ENCODE peak calls at places on chromosomes 16 and 17, in four cellular contexts. Z is IMR-90, A is AG04449, V is AG09309. H is an unnamed sample.

GRCh38 chr16:85205747-85206471 is 93.6 kb upstream of the CIBAR2 start:
- DNase-seq in Z (peak), A (no peak), V (no peak), H (no peak)

GRCh38 chr17:5260542-5260941 is 21.5 kb upstream of the RABEP1 start:
- DNase-seq in Z (no peak), A (no peak), V (no peak), H (no peak)

GRCh38 chr17:3828151-3828851 is 17.7 kb downstream of the NCBP3 start:
- DNase-seq in Z (peak), A (peak), V (no peak), H (no peak)

GRCh38 chr16:71311553-71312158 is 22.5 kb upstream of the CMTR2 start:
- DNase-seq in Z (peak), A (no peak), V (no peak), H (no peak)

GRCh38 chr17:61416540-61417363 is 17.1 kb downstream of the TBX2 start:
- DNase-seq in Z (peak), A (no peak), V (no peak), H (peak)

GRCh38 chr17:35875439-35876139 is 4.6 kb downstream of the CCL5 start:
- DNase-seq in Z (no peak), A (no peak), V (no peak), H (no peak)

GRCh38 chr17:82931696-82932060 is 91.9 kb upstream of the ZNF750 start:
- DNase-seq in Z (peak), A (peak), V (peak), H (no peak)

GRCh38 chr17:11539637-11540036 is 58.6 kb upstream of the DNAH9 start:
- DNase-seq in Z (no peak), A (no peak), V (no peak), H (no peak)

GRCh38 chr16:1788708-1789100 is 4.8 kb downstream of the IGFALS start:
- DNase-seq in Z (no peak), A (no peak), V (no peak), H (no peak)

DNA sequence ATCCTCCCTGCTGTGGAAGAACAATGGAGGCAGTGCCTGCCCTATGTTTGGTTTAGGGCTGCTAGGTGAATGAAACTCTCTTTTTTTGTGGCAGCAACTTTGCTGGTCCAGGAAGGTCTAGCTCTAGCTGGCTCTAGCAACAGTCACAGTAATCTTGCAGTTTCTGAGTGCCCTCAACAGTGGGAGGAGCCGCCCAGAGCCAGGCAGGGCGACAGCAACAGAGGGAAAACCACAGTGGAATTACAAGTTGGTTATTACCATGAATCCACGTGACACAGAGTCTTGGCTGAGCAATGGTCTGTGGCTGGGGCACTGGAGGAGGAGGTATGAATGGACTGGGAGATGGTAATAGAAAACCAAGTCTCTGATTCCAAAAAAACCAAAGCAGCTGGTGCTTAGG is 10.3 kb downstream of the HSPB9 start:
- DNase-seq in Z (peak), A (peak), V (peak), H (peak)
- H3K4me3 ChIP-seq in Z (no peak), A (no peak), V (no peak), H (no peak)

DNA sequence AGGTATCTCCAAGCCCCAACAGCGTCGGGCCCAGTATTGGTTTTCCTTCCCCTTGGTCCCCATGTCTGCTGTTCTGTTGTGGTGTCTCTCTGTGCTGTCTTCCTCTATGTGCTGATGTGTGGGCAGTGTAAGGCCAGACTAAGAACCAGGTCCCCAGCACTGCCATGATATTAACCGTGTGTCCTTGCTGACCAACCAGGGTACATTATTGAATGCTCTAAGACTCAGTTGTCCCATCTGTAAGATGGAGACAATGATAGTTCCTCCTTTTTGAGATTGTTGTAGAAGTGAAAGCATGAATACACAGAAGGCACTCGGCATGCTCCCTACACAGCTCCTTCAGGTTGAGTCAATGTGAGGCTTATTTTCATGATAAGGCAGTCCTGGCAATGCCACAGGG is 20.6 kb downstream of the AOC3 start:
- DNase-seq in Z (no peak), A (no peak), V (no peak), H (no peak)
- H3K4me3 ChIP-seq in Z (no peak), A (no peak), V (no peak), H (no peak)

GRCh38 chr17:78780335-78780734 is 1.7 kb downstream of the CYTH1 start:
- DNase-seq in Z (no peak), A (no peak), V (no peak), H (no peak)
- H3K4me3 ChIP-seq in Z (no peak), A (no peak), V (no peak), H (no peak)

GRCh38 chr17:67830440-67830839 is 5.1 kb downstream of the BPTF start:
- DNase-seq in Z (no peak), A (no peak), V (no peak), H (no peak)
- H3K4me3 ChIP-seq in Z (no peak), A (no peak), V (no peak), H (no peak)

GRCh38 chr17:74215332-74215727 is 2.0 kb downstream of the TTYH2 start:
- DNase-seq in Z (no peak), A (no peak), V (no peak), H (no peak)

GRCh38 chr17:74213897-74214386 is 571 bp downstream of the TTYH2 start:
- DNase-seq in Z (no peak), A (no peak), V (no peak), H (no peak)

GRCh38 chr17:74212913-74213791 is at the start of gene TTYH2:
- DNase-seq in Z (peak), A (peak), V (no peak), H (no peak)

GRCh38 chr17:74216505-74216904 is 3.1 kb downstream of the TTYH2 start:
- DNase-seq in Z (no peak), A (no peak), V (no peak), H (no peak)

DNA sequence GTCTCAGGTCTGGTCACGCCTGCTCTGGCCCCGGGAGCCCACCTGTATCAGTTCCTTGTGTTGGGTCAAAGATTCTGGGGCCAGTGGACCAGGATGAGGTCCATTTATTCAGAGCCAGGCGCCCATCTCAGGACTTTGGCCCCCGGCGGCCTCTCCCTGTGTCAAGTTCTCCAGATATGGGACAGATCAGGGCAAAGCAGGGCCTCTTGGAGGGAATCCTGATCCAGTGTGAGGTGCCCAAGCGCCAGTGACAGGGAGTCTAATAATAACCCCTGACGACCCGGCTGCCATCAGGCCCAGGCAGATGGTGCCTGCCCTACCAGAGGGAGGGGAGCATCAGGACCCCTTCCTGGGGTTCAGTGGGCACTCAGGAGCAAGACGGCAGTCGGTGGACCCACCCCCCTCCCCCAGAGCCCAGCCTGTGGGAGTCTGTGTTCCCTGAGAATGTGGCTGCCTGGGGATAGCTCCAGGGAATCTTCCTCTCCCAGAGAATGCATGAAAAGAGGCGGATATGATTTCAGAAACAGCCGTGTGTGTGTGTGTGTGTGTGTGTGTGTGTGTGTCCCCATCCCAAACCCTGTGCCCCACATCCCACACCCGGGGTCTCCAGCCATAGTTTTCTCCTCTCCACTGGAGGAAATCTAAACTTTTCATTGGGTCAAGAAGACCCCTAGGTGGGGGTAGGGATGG is 1.4 kb downstream of the TTYH2 start:
- DNase-seq in Z (no peak), A (no peak), V (no peak), H (no peak)
- H3K4me3 ChIP-seq in Z (no peak), A (no peak), V (no peak), H (no peak)

GRCh38 chr16:4344659-4345438 is 6.3 kb downstream of the PAM16 start:
- DNase-seq in Z (peak), A (no peak), V (no peak), H (peak)
- H3K4me3 ChIP-seq in Z (no peak), A (no peak), V (no peak), H (no peak)